ENCODE peak calls at places on chromosomes 5 and 9, in ten cellular contexts. B is stimulated activated CD8-positive, alpha-beta memory T cell treated with anti-CD3 and anti-CD28 coated beads, Interleukin-4, amount 100 ng/mL, for 24 hours; R is activated T-cell treated with anti-CD3 and anti-CD28 coated beads, Interleukin-2, amount 50 U/mL, for 72 hours; J is mucosa of gallbladder; P is fibroblast of the aortic adventitia; I is NCI-H446; Q is HFF-Myc; Y is Kasumi-1; H is T-helper 1 cell; D is stimulated activated CD4-positive, alpha-beta T cell treated with anti-CD3 and anti-CD28 coated beads, Interleukin-2, amount 100 ng/mL, for 48 hours. S is an unnamed sample.
A peak's percentile ranks its signal among the peaks of the same experiment; 100 is the strongest.

GRCh38 chr9:121868611-121869010 is 217.2 kb downstream of the DAB2IP start:
- DNase-seq in I (no peak), Y (no peak), Q (no peak), P (no peak), H (no peak), D (no peak), R (no peak), J (no peak), B (no peak), S (no peak)

GRCh38 chr5:82396396-82396795 is 118.2 kb upstream of the RPS23 start:
- DNase-seq in Y (no peak), D (no peak), P (peak; percentile 55), Q (no peak), J (no peak), I (no peak), R (no peak), B (no peak), H (no peak), S (no peak)

GRCh38 chr5:93717162-93717561 is 24.2 kb downstream of the POU5F2 start:
- DNase-seq in Q (no peak), B (no peak), P (peak; percentile 37), I (peak; percentile 64), R (no peak), J (peak; percentile 77), D (no peak), Y (no peak), H (no peak), S (peak; percentile 22)

GRCh38 chr5:135034186-135034962 is at the start of gene PITX1:
- DNase-seq in B (no peak), D (no peak), J (peak; percentile 32), P (peak; percentile 37), Q (peak; percentile 39), I (peak; percentile 54), R (peak; percentile 56), H (no peak), Y (peak; percentile 55), S (peak; percentile 39)

GRCh38 chr5:61613679-61614078 is 281.6 kb downstream of the ZSWIM6 start:
- DNase-seq in I (no peak), P (no peak), H (no peak), Q (no peak), B (no peak), J (no peak), R (no peak), Y (no peak), D (no peak), S (no peak)

GRCh38 chr9:76311576-76311975 is 82.7 kb downstream of the RFK start:
- DNase-seq in B (no peak), J (peak; percentile 43), Y (no peak), P (no peak), Q (no peak), R (no peak), D (no peak), H (no peak), I (no peak), S (no peak)

GRCh38 chr9:132548971-132549649 is 33.3 kb upstream of the BARHL1 start:
- DNase-seq in R (no peak), Q (no peak), P (no peak), B (no peak), Y (no peak), H (no peak), J (peak; percentile 29), I (no peak), D (no peak), S (no peak)

GRCh38 chr5:134738963-134739661 is 764 bp downstream of the CAMLG start:
- DNase-seq in Q (no peak), I (no peak), D (peak; percentile 11), P (peak; percentile 37), R (peak; percentile 17), Y (peak; percentile 69), B (no peak), H (peak; percentile 18), J (peak; percentile 16), S (peak; percentile 8)